ENCODE peak calls at places on chromosomes 13 and 19, in six cellular contexts. V is IMR-90, T is testis, H is tibial nerve, K is GM12892, X is heart left ventricle. Z is an unnamed sample.

GRCh38 chr19:7912697-7913564 is 1.7 kb upstream of the TGFBR3L start:
- DNase-seq in V (no peak), T (no peak), K (no peak), X (no peak), H (no peak), Z (no peak)

GRCh38 chr13:41562541-41563178 is 105.3 kb downstream of the RGCC start:
- DNase-seq in X (no peak), T (no peak), H (no peak), V (no peak), K (no peak), Z (no peak)

GRCh38 chr13:102289606-102290005 is 112.2 kb downstream of the FGF14 start:
- DNase-seq in T (no peak), V (peak), K (no peak), H (no peak), X (no peak), Z (no peak)

GRCh38 chr19:35430382-35431146 is 17.5 kb upstream of the FFAR2 start:
- DNase-seq in T (no peak), K (no peak), H (no peak), V (no peak), X (no peak), Z (no peak)

GRCh38 chr13:71864981-71865857 is 1.8 kb downstream of the DACH1 start:
- DNase-seq in X (peak), K (no peak), H (no peak), V (no peak), T (peak), Z (peak)

GRCh38 chr19:55251296-55252081 is 7.3 kb downstream of the PPP6R1 start:
- DNase-seq in K (no peak), H (no peak), V (peak), X (no peak), T (no peak), Z (no peak)

GRCh38 chr13:29901714-29902631 is 51.6 kb upstream of the UBL3 start:
- DNase-seq in H (peak), X (peak), T (no peak), V (peak), K (no peak), Z (peak)

GRCh38 chr19:5905072-5905778 is 553 bp downstream of the VMAC start:
- DNase-seq in V (no peak), T (no peak), X (no peak), K (no peak), H (no peak), Z (no peak)

GRCh38 chr13:108494991-108495661 is 134.3 kb upstream of the MYO16 start:
- DNase-seq in V (no peak), T (no peak), X (no peak), K (no peak), H (no peak), Z (no peak)

GRCh38 chr13:95784161-95784880 is 107.4 kb downstream of the DNAJC3 start:
- DNase-seq in T (no peak), X (no peak), H (no peak), V (peak), K (no peak), Z (no peak)

GRCh38 chr19:51525731-51526130 is 5.7 kb downstream of the SIGLEC6 start:
- DNase-seq in H (no peak), K (no peak), X (no peak), V (no peak), T (no peak), Z (no peak)

GRCh38 chr13:48828962-48829405 is 146.7 kb upstream of the FNDC3A start:
- DNase-seq in H (no peak), T (no peak), X (no peak), K (no peak), V (peak), Z (no peak)

GRCh38 chr19:43534811-43535761 is 2.1 kb downstream of the ZNF575 start:
- DNase-seq in H (peak), T (peak), K (no peak), X (peak), V (peak), Z (peak)

GRCh38 chr13:56515441-56515840 is 625.3 kb upstream of the PRR20A start:
- DNase-seq in T (no peak), X (no peak), H (no peak), K (no peak), V (no peak), Z (no peak)

GRCh38 chr19:46977548-46977947 is 42.1 kb upstream of the NPAS1 start:
- DNase-seq in X (no peak), H (no peak), K (no peak), T (no peak), V (no peak), Z (no peak)

GRCh38 chr13:114108141-114108761 is 24.2 kb downstream of the RASA3 start:
- DNase-seq in T (no peak), V (no peak), K (no peak), X (no peak), H (no peak), Z (no peak)

GRCh38 chr19:54096642-54097106 is 3.9 kb downstream of the OSCAR start:
- DNase-seq in K (no peak), T (peak), X (no peak), H (peak), V (peak), Z (no peak)

GRCh38 chr19:20238025-20238623 is 71.1 kb downstream of the ZNF486 start:
- DNase-seq in H (peak), X (peak), V (peak), K (no peak), T (peak), Z (peak)

GRCh38 chr19:3740431-3740830 is 21.1 kb downstream of the APBA3 start:
- DNase-seq in X (no peak), V (no peak), K (no peak), T (no peak), H (no peak), Z (no peak)

GRCh38 chr19:52492991-52493470 is 34.4 kb upstream of the ZNF808 start:
- DNase-seq in X (no peak), K (no peak), V (no peak), H (no peak), T (peak), Z (peak)

GRCh38 chr19:13118424-13119193 is 545 bp downstream of the NACC1 start:
- DNase-seq in T (peak), K (peak), H (no peak), X (peak), V (peak), Z (peak)

GRCh38 chr19:58117841-58118575 is 20.0 kb upstream of the ZSCAN18 start:
- DNase-seq in T (peak), X (peak), V (no peak), H (no peak), K (no peak), Z (no peak)

GRCh38 chr19:45884682-45885555 is 1.0 kb downstream of the IRF2BP1 start:
- DNase-seq in K (peak), X (no peak), H (no peak), V (no peak), T (no peak), Z (peak)

GRCh38 chr19:45883881-45884681 is 1.9 kb downstream of the IRF2BP1 start:
- DNase-seq in H (no peak), K (no peak), X (no peak), T (no peak), V (no peak), Z (no peak)

GRCh38 chr19:45886427-45887310 is 728 bp upstream of the IRF2BP1 start:
- DNase-seq in V (peak), T (peak), X (peak), H (peak), K (peak), Z (peak)

GRCh38 chr19:45887311-45887710 is 1.4 kb upstream of the IRF2BP1 start:
- DNase-seq in T (no peak), H (no peak), X (no peak), K (no peak), V (no peak), Z (no peak)

GRCh38 chr19:45885556-45886426 is at the start of gene IRF2BP1:
- DNase-seq in H (peak), K (peak), X (peak), T (peak), V (peak), Z (peak)
- TF ChIP-seq POLR2A in H (peak), K (peak), X (no peak), T (no peak), V (no peak), Z (peak)

DNA sequence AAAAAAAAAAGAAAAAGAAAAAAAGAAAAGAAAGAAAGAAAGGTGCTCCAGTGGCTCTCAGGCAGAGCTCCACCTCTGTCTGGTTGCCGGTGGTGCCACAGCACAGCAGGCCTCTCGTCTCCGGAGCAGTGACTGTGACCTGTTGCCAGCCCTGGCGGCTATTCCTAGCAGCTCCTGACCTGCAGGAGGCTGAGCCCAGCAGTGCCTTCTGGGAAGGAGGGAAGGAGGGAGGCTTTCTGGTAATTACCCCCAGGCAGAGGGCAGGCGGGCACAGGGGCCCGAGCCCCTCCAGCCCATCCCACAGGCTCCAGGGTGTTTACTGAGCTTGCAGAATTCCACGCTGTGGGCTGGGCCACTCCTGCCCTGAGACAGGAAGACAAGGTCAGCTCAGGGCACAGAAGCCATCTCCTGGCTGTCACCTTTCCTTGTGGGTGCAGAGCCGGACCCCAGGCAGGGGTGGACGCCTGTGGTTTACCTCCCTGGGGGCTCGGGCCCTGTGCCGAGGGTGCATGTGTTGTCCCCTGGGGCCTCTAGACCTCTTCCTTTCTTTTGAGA is 77.9 kb downstream of the GNG7 start:
- DNase-seq in V (no peak), T (peak), H (no peak), X (peak), K (no peak), Z (peak)
- TF ChIP-seq POLR2A in V (no peak), T (no peak), H (no peak), X (no peak), K (no peak), Z (no peak)

DNA sequence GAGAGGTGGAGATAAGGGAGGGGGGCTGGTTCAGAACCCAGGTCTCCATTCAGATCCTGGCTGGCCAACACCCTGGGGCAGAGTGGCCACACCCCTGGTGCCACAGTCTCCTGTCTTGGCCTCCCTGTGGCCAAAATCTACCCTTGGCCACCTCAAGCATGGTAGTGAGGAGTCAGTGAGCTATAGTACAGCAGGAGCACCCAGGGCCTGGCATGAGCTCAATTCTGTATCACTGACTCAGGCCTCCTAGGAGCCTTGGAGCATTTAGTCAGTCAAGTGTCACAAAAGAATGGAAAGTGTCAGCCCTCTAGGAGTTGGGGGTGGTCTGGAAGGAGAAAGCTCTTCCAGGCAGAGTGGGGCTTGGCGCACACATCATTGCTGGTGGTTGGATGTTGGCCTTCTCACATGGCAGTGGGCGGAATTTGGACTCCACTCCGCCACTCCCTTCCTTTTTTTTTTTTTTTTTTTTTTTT is 6.6 kb upstream of the CD79A start:
- DNase-seq in H (no peak), K (no peak), T (no peak), V (peak), X (no peak), Z (no peak)
- TF ChIP-seq POLR2A in H (no peak), K (peak), T (no peak), V (no peak), X (no peak), Z (no peak)

GRCh38 chr13:110512198-110512740 is 49.3 kb downstream of the RAB20 start:
- DNase-seq in T (no peak), X (no peak), H (no peak), V (no peak), K (no peak), Z (no peak)

GRCh38 chr13:110511509-110512181 is 49.9 kb downstream of the RAB20 start:
- DNase-seq in V (no peak), X (no peak), K (no peak), T (no peak), H (no peak), Z (no peak)

GRCh38 chr13:110509478-110509926 is 52.0 kb downstream of the RAB20 start:
- DNase-seq in T (no peak), X (no peak), K (no peak), V (peak), H (no peak), Z (no peak)

GRCh38 chr13:110507678-110508381 is 53.7 kb downstream of the RAB20 start:
- DNase-seq in H (no peak), V (no peak), X (peak), K (no peak), T (no peak), Z (peak)

DNA sequence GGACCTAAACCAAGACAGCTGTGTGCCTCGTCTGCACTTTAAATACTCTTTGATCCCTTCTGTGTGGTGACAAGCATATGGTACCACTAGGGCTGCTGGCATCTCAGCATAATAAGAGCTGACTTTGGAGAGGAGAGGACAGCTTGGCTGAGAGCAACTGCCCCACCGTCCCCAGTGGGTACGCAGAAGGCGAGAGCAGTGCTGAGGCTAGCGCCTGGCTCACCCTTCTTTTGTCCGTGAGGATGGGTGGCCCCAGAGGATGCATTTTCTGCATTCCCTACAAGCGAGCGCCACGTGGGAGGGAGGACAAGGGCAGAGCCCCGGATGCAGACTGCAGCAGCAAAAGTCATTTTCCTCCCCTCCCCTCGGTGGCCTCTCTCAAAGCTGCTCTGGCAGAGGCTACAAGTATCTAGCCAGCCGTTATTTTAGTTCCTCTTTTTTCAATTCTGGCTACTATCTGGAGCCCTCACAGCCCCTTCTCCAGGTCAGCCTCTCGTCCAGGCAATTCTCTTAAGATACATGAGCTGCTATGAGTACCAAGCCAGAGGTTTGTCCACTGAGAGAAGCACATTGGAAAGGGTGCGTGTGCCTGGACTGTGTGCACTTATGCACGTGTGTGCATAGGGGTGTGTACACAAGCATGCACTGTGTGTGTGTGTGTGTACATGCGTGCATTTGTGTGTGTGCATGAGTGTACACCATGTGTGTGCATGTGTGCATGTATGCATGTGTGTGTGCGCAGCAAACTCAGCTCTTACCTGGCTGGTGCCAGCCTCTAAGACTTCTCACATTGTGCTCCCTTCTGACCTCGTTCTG is 51.3 kb downstream of the RAB20 start:
- DNase-seq in V (peak), T (peak), X (peak), H (no peak), K (no peak), Z (no peak)
- TF ChIP-seq POLR2A in V (no peak), T (no peak), X (no peak), H (no peak), K (no peak), Z (no peak)

GRCh38 chr19:1264801-1265610 is 4.1 kb upstream of the CIRBP start:
- DNase-seq in X (peak), H (no peak), V (peak), K (no peak), T (peak), Z (peak)
- TF ChIP-seq POLR2A in X (no peak), H (no peak), V (peak), K (no peak), T (no peak), Z (no peak)